ENCODE peak calls at places on chromosomes 4 and X, in ten cellular contexts. One of them, this sample, is unnamed.

GRCh38 chr4:188986271-188986689 is 847.0 kb downstream of the TRIML1 start:
- DNase-seq in GM20000: no peak
- DNase-seq in GM10248: no peak
- DNase-seq in H9: no peak
- DNase-seq in upper lobe of right lung: no peak
- DNase-seq in left ventricle myocardium inferior: no peak
- DNase-seq in HFF-Myc: peak
- DNase-seq in AG04449: peak
- DNase-seq in WTC11: no peak
- DNase-seq in progenitor cell of endocrine pancreas: no peak
- DNase-seq in this sample: peak

GRCh38 chrX:96566856-96567255 is 117.8 kb upstream of the DIAPH2 start:
- DNase-seq in AG04449: no peak
- DNase-seq in WTC11: no peak
- DNase-seq in GM20000: no peak
- DNase-seq in progenitor cell of endocrine pancreas: no peak
- DNase-seq in left ventricle myocardium inferior: no peak
- DNase-seq in GM10248: no peak
- DNase-seq in upper lobe of right lung: no peak
- DNase-seq in H9: no peak
- DNase-seq in HFF-Myc: no peak
- DNase-seq in this sample: no peak

GRCh38 chr4:38768968-38769394 is 13.8 kb downstream of the TLR10 start:
- DNase-seq in GM20000: no peak
- DNase-seq in AG04449: no peak
- DNase-seq in left ventricle myocardium inferior: no peak
- DNase-seq in progenitor cell of endocrine pancreas: no peak
- DNase-seq in upper lobe of right lung: no peak
- DNase-seq in HFF-Myc: no peak
- DNase-seq in WTC11: no peak
- DNase-seq in H9: no peak
- DNase-seq in GM10248: no peak
- DNase-seq in this sample: peak

GRCh38 chr4:141058739-141059507 is 74.3 kb downstream of the RNF150 start:
- DNase-seq in H9: no peak
- DNase-seq in progenitor cell of endocrine pancreas: no peak
- DNase-seq in WTC11: no peak
- DNase-seq in upper lobe of right lung: no peak
- DNase-seq in AG04449: peak
- DNase-seq in HFF-Myc: no peak
- DNase-seq in GM10248: no peak
- DNase-seq in left ventricle myocardium inferior: no peak
- DNase-seq in GM20000: no peak
- DNase-seq in this sample: no peak

GRCh38 chrX:132957211-132958085 is 981 bp downstream of the HS6ST2 start:
- DNase-seq in left ventricle myocardium inferior: no peak
- DNase-seq in progenitor cell of endocrine pancreas: peak
- DNase-seq in WTC11: peak
- DNase-seq in GM20000: no peak
- DNase-seq in AG04449: no peak
- DNase-seq in upper lobe of right lung: no peak
- DNase-seq in HFF-Myc: no peak
- DNase-seq in GM10248: no peak
- DNase-seq in H9: peak
- DNase-seq in this sample: peak

GRCh38 chr4:90121961-90122748 is 5.0 kb upstream of the CCSER1 start:
- DNase-seq in WTC11: no peak
- DNase-seq in H9: no peak
- DNase-seq in upper lobe of right lung: no peak
- DNase-seq in GM10248: no peak
- DNase-seq in left ventricle myocardium inferior: no peak
- DNase-seq in AG04449: no peak
- DNase-seq in GM20000: no peak
- DNase-seq in HFF-Myc: no peak
- DNase-seq in progenitor cell of endocrine pancreas: no peak
- DNase-seq in this sample: peak

GRCh38 chr4:8846864-8847263 is 24.8 kb downstream of the HMX1 start:
- DNase-seq in H9: no peak
- DNase-seq in AG04449: no peak
- DNase-seq in GM20000: no peak
- DNase-seq in WTC11: no peak
- DNase-seq in upper lobe of right lung: peak
- DNase-seq in HFF-Myc: no peak
- DNase-seq in left ventricle myocardium inferior: no peak
- DNase-seq in progenitor cell of endocrine pancreas: no peak
- DNase-seq in GM10248: no peak
- DNase-seq in this sample: no peak

GRCh38 chr4:174262624-174263444 is 20.6 kb downstream of the FBXO8 start:
- DNase-seq in AG04449: no peak
- DNase-seq in GM10248: no peak
- DNase-seq in WTC11: no peak
- DNase-seq in GM20000: no peak
- DNase-seq in progenitor cell of endocrine pancreas: no peak
- DNase-seq in left ventricle myocardium inferior: no peak
- DNase-seq in upper lobe of right lung: no peak
- DNase-seq in H9: no peak
- DNase-seq in HFF-Myc: no peak
- DNase-seq in this sample: no peak

GRCh38 chrX:95835223-95835622 is 849.4 kb upstream of the DIAPH2 start:
- DNase-seq in GM10248: no peak
- DNase-seq in left ventricle myocardium inferior: no peak
- DNase-seq in H9: no peak
- DNase-seq in upper lobe of right lung: no peak
- DNase-seq in WTC11: no peak
- DNase-seq in HFF-Myc: no peak
- DNase-seq in progenitor cell of endocrine pancreas: no peak
- DNase-seq in GM20000: no peak
- DNase-seq in AG04449: no peak
- DNase-seq in this sample: no peak

GRCh38 chr4:38531126-38531737 is 132.8 kb upstream of the KLF3 start:
- DNase-seq in WTC11: no peak
- DNase-seq in GM20000: peak
- DNase-seq in HFF-Myc: peak
- DNase-seq in upper lobe of right lung: no peak
- DNase-seq in AG04449: no peak
- DNase-seq in progenitor cell of endocrine pancreas: no peak
- DNase-seq in GM10248: peak
- DNase-seq in H9: no peak
- DNase-seq in left ventricle myocardium inferior: no peak
- DNase-seq in this sample: no peak

GRCh38 chrX:26262121-26262523 is 46.2 kb downstream of the MAGEB5 start:
- DNase-seq in AG04449: no peak
- DNase-seq in HFF-Myc: no peak
- DNase-seq in H9: no peak
- DNase-seq in progenitor cell of endocrine pancreas: no peak
- DNase-seq in GM10248: no peak
- DNase-seq in GM20000: no peak
- DNase-seq in WTC11: no peak
- DNase-seq in upper lobe of right lung: no peak
- DNase-seq in left ventricle myocardium inferior: no peak
- DNase-seq in this sample: peak

GRCh38 chr4:186642998-186643397 is 80.7 kb downstream of the FAT1 start:
- DNase-seq in AG04449: no peak
- DNase-seq in GM10248: no peak
- DNase-seq in GM20000: no peak
- DNase-seq in WTC11: no peak
- DNase-seq in H9: no peak
- DNase-seq in progenitor cell of endocrine pancreas: no peak
- DNase-seq in left ventricle myocardium inferior: peak
- DNase-seq in HFF-Myc: no peak
- DNase-seq in upper lobe of right lung: no peak
- DNase-seq in this sample: no peak

DNA sequence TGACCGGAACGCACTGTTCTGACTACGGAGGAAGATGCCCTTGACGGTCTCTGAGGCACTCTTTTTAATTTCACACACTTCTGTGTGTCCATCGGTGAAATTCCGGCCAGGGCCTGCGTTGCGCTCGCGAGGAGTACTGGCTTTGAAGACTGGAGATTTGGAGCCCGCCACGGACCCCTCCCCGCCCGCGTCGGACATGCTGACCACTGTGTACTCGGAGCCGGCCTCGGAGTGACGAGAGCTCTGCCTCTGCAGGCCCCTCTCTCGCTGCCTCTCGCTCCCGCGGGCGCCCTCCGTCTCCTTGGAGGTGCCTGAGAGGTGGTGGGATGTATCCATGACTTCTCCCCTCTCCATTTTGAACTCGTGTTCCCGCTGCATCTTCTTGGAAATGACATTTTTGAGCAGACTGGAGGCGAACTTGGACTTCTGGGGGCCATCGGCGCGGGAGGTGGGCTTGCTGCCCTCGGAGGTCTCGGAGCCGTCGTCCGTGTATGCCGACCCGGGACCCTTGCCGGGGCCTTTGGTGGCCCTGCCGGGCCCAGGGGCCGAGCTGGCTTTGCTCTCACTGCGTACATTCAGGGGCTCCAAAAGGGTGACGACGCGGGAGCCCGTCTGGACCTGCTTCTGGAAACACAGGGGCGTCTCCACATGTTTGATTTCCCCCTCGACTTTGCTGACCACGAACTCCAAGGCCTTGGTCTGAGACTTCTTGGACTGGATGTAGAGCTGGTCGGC is 5.7 kb downstream of the C4orf54 start:
- DNase-seq in AG04449: no peak
- DNase-seq in WTC11: no peak
- DNase-seq in progenitor cell of endocrine pancreas: no peak
- DNase-seq in upper lobe of right lung: peak
- DNase-seq in HFF-Myc: no peak
- DNase-seq in H9: no peak
- DNase-seq in GM20000: no peak
- DNase-seq in left ventricle myocardium inferior: no peak
- DNase-seq in GM10248: no peak
- DNase-seq in this sample: no peak
- TF ChIP-seq CTCF in AG04449: no peak
- TF ChIP-seq CTCF in WTC11: no peak
- TF ChIP-seq CTCF in progenitor cell of endocrine pancreas: no peak
- TF ChIP-seq CTCF in upper lobe of right lung: no peak
- TF ChIP-seq CTCF in HFF-Myc: no peak
- TF ChIP-seq CTCF in H9: no peak
- TF ChIP-seq CTCF in GM20000: no peak
- TF ChIP-seq CTCF in left ventricle myocardium inferior: no peak
- TF ChIP-seq CTCF in GM10248: no peak
- TF ChIP-seq CTCF in this sample: no peak

DNA sequence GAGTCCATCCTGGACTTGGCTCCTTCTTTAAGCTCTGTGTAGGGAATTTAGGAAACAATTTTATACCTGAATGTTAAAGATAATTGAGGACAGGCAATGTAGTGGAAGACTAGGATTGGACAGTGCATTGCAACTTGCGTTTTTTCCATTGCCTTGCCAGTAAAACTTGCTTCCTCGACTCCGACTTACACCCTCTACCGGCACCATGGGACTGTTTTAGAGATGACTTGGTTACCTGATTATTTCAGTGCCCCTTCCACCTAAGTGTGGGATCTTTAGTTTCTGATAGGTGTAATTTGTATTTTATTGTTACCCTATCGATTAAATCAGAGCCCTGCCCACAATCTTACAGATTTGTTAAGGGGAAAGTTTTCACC is 1.2 kb downstream of the PRPS1 start:
- DNase-seq in upper lobe of right lung: no peak
- DNase-seq in left ventricle myocardium inferior: no peak
- DNase-seq in progenitor cell of endocrine pancreas: no peak
- DNase-seq in GM10248: no peak
- DNase-seq in AG04449: no peak
- DNase-seq in H9: no peak
- DNase-seq in WTC11: no peak
- DNase-seq in GM20000: no peak
- DNase-seq in HFF-Myc: no peak
- DNase-seq in this sample: peak
- TF ChIP-seq CTCF in upper lobe of right lung: no peak
- TF ChIP-seq CTCF in left ventricle myocardium inferior: no peak
- TF ChIP-seq CTCF in progenitor cell of endocrine pancreas: no peak
- TF ChIP-seq CTCF in GM10248: peak
- TF ChIP-seq CTCF in AG04449: peak
- TF ChIP-seq CTCF in H9: peak
- TF ChIP-seq CTCF in WTC11: no peak
- TF ChIP-seq CTCF in GM20000: no peak
- TF ChIP-seq CTCF in HFF-Myc: peak
- TF ChIP-seq CTCF in this sample: peak

DNA sequence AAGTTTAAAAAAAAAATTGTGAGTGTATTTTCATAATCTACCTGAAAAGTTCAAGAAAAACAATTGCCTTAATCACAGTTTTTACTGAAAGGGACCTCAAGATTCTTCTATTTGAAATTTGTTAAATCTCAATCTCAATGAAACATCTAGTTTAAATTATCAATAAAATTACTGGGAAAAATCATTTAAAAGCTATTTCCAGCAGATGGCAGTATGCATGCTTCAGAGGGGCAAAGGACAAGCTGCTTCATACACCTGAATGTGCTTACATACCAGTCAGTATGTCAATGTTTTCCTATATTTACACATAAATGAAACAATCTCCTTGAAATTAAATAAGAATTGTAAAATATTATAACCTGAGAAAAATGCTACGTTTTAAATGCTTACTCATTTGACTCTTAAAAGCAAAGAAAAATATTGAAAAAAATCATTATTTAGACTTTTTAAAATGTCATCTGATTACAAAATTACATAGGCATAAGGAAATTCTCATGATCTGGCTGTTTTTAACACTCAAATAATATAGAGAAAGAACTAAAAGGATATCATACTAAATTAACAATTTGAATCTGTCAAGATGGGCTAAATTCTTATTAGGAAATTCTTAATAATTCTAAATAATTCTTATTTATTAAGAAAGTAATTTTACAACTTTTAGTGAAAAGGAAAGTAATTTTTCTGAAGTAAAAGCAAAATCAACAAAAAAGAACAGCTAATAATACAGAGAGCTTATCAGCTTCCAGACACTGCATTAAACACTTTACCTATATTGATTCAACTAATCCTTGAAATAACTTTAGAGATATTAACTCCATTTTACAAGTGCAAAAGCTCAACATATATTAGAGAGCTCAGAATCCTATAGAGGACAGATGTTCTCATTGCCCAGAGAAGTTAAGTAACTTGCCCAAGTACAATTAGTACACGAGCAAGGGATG is 242.1 kb downstream of the ADAMTS3 start:
- DNase-seq in HFF-Myc: no peak
- DNase-seq in H9: no peak
- DNase-seq in GM10248: peak
- DNase-seq in AG04449: peak
- DNase-seq in upper lobe of right lung: no peak
- DNase-seq in left ventricle myocardium inferior: no peak
- DNase-seq in progenitor cell of endocrine pancreas: no peak
- DNase-seq in WTC11: no peak
- DNase-seq in GM20000: peak
- DNase-seq in this sample: peak
- TF ChIP-seq CTCF in HFF-Myc: peak
- TF ChIP-seq CTCF in H9: peak
- TF ChIP-seq CTCF in GM10248: peak
- TF ChIP-seq CTCF in AG04449: peak
- TF ChIP-seq CTCF in upper lobe of right lung: peak
- TF ChIP-seq CTCF in left ventricle myocardium inferior: peak
- TF ChIP-seq CTCF in progenitor cell of endocrine pancreas: peak
- TF ChIP-seq CTCF in WTC11: peak
- TF ChIP-seq CTCF in GM20000: peak
- TF ChIP-seq CTCF in this sample: peak

DNA sequence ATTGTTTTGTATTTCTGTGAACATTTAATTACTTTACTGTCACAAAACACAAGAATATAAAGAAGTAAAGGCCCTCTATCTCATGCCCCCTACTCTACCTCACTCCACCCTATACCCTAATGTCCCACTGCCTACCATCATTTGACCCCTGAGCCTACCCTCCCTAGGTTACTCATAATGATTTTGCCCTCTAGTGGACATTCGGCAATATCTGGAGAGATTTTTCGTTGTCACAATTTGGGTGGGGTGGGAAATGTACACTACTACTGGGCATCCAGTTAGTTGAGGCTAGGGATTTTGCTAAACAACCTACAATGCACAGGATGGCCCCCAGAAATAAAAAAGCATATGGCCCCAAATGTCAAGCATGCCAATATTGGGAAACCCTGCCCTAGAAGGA is 10.2 kb downstream of the TEX13A start:
- DNase-seq in GM10248: no peak
- DNase-seq in left ventricle myocardium inferior: no peak
- DNase-seq in HFF-Myc: no peak
- DNase-seq in GM20000: no peak
- DNase-seq in upper lobe of right lung: no peak
- DNase-seq in progenitor cell of endocrine pancreas: no peak
- DNase-seq in H9: no peak
- DNase-seq in WTC11: no peak
- DNase-seq in AG04449: no peak
- DNase-seq in this sample: no peak
- TF ChIP-seq CTCF in GM10248: no peak
- TF ChIP-seq CTCF in left ventricle myocardium inferior: no peak
- TF ChIP-seq CTCF in HFF-Myc: no peak
- TF ChIP-seq CTCF in GM20000: no peak
- TF ChIP-seq CTCF in upper lobe of right lung: no peak
- TF ChIP-seq CTCF in progenitor cell of endocrine pancreas: no peak
- TF ChIP-seq CTCF in H9: peak
- TF ChIP-seq CTCF in WTC11: no peak
- TF ChIP-seq CTCF in AG04449: no peak
- TF ChIP-seq CTCF in this sample: no peak